ENCODE peak calls at places on chromosomes 16 and 17, in four cellular contexts. O, N, H and Y are unnamed samples.

GRCh38 chr17:142102-142661 is 4.8 kb downstream of the SCGB1C2 start:
- DNase-seq in O (peak; percentile 50), H (peak; percentile 49), N (no peak), Y (no peak)

GRCh38 chr17:65417406-65418221 is 143.8 kb downstream of the AXIN2 start:
- DNase-seq in N (no peak), O (no peak), H (no peak), Y (no peak)

GRCh38 chr17:48679385-48680096 is 42.8 kb downstream of the PRAC1 start:
- DNase-seq in H (no peak), N (no peak), O (no peak), Y (no peak)

GRCh38 chr17:44925731-44926697 is 10.7 kb upstream of the GFAP start:
- DNase-seq in O (no peak), H (no peak), N (no peak), Y (no peak)

GRCh38 chr17:30565073-30565935 is 88.1 kb downstream of the GOSR1 start:
- DNase-seq in N (no peak), H (no peak), O (no peak), Y (peak; percentile 14)

GRCh38 chr16:78092755-78093154 is 6.7 kb upstream of the WWOX start:
- DNase-seq in O (no peak), N (no peak), H (no peak), Y (no peak)

GRCh38 chr17:41710472-41711090 is 1.6 kb upstream of the GAST start:
- DNase-seq in N (no peak), H (no peak), O (peak; percentile 35), Y (no peak)

GRCh38 chr17:10871914-10872313 is 34.0 kb upstream of the PIRT start:
- DNase-seq in H (no peak), O (no peak), N (no peak), Y (no peak)

GRCh38 chr16:82773018-82773417 is 146.2 kb downstream of the CDH13 start:
- DNase-seq in H (no peak), N (no peak), O (no peak), Y (no peak)

GRCh38 chr17:44751806-44752205 is 7.0 kb upstream of the ADAM11 start:
- DNase-seq in O (no peak), H (no peak), N (no peak), Y (no peak)

GRCh38 chr17:45320931-45321461 is 4.2 kb upstream of the MAP3K14 start:
- DNase-seq in O (peak; percentile 89), H (peak; percentile 94), N (no peak), Y (peak; percentile 98)

GRCh38 chr16:57893559-57894389 is 77.2 kb downstream of the CNGB1 start:
- DNase-seq in N (no peak), H (peak; percentile 86), O (peak; percentile 92), Y (peak; percentile 62)

GRCh38 chr17:3635474-3636153 is 436 bp downstream of the SHPK start:
- DNase-seq in N (no peak), O (no peak), H (peak; percentile 37), Y (peak; percentile 87)

GRCh38 chr17:75980188-75981018 is 1.4 kb downstream of the TEN1 start:
- DNase-seq in N (no peak), H (no peak), O (no peak), Y (no peak)

GRCh38 chr16:68893710-68894705 is 50.7 kb downstream of the TANGO6 start:
- DNase-seq in N (no peak), O (peak; percentile 48), H (no peak), Y (no peak)

GRCh38 chr16:65114527-65114926 is 7.3 kb downstream of the CDH11 start:
- DNase-seq in N (no peak), H (no peak), O (no peak), Y (no peak)

GRCh38 chr17:79696159-79696982 is 34.4 kb upstream of the ENPP7 start:
- DNase-seq in O (no peak), N (no peak), H (no peak), Y (peak; percentile 19)

GRCh38 chr17:3998436-3998835 is 34.2 kb upstream of the ATP2A3 start:
- DNase-seq in N (no peak), O (no peak), H (no peak), Y (no peak)

GRCh38 chr17:67390646-67391480 is 13.8 kb downstream of the PITPNC1 start:
- DNase-seq in N (peak; percentile 40), H (peak; percentile 42), O (peak; percentile 93), Y (peak; percentile 95)

GRCh38 chr17:45229681-45230409 is 8.2 kb downstream of the FMNL1 start:
- DNase-seq in O (no peak), N (no peak), H (no peak), Y (no peak)

GRCh38 chr17:63425478-63425877 is 20.6 kb downstream of the CYB561 start:
- DNase-seq in H (peak; percentile 86), O (peak; percentile 87), N (peak; percentile 30), Y (no peak)

GRCh38 chr17:79965806-79966205 is 69.9 kb downstream of the TBC1D16 start:
- DNase-seq in N (no peak), O (peak; percentile 72), H (no peak), Y (no peak)

GRCh38 chr16:29845656-29846055 is 17.4 kb downstream of the CDIPT start:
- DNase-seq in O (no peak), N (no peak), H (no peak), Y (no peak)

GRCh38 chr16:14409563-14409962 is 220.5 kb downstream of the PARN start:
- DNase-seq in N (no peak), O (no peak), H (no peak), Y (peak; percentile 79)